ENCODE peak calls at places on chromosomes 5 and 9, in five cellular contexts. One of them, this sample, is unnamed.

GRCh38 chr5:16618138-16618897 is 1.5 kb upstream of the RETREG1 start:
- DNase-seq in LHCN-M2: no peak
- DNase-seq in BJ: no peak
- DNase-seq in cardiac muscle cell: no peak
- DNase-seq in LoVo: no peak
- DNase-seq in this sample: no peak

GRCh38 chr5:102418531-102418930 is 80.3 kb downstream of the SLCO6A1 start:
- DNase-seq in LHCN-M2: no peak
- DNase-seq in BJ: no peak
- DNase-seq in cardiac muscle cell: no peak
- DNase-seq in LoVo: no peak
- DNase-seq in this sample: no peak

GRCh38 chr5:97629281-97629680 is 446.2 kb upstream of the RIOK2 start:
- DNase-seq in LHCN-M2: peak
- DNase-seq in BJ: peak
- DNase-seq in cardiac muscle cell: no peak
- DNase-seq in LoVo: no peak
- DNase-seq in this sample: peak

GRCh38 chr5:107873877-107874276 is 203.1 kb upstream of the EFNA5 start:
- DNase-seq in LHCN-M2: no peak
- DNase-seq in BJ: no peak
- DNase-seq in cardiac muscle cell: no peak
- DNase-seq in LoVo: no peak
- DNase-seq in this sample: no peak

GRCh38 chr5:173816728-173817127 is 71.4 kb upstream of the CPEB4 start:
- DNase-seq in LHCN-M2: no peak
- DNase-seq in BJ: no peak
- DNase-seq in cardiac muscle cell: no peak
- DNase-seq in LoVo: no peak
- DNase-seq in this sample: no peak

GRCh38 chr5:163104496-163104895 is 332.9 kb upstream of the CCNG1 start:
- DNase-seq in LHCN-M2: no peak
- DNase-seq in BJ: no peak
- DNase-seq in cardiac muscle cell: no peak
- DNase-seq in LoVo: peak
- DNase-seq in this sample: no peak

GRCh38 chr5:176865964-176866363 is 33.2 kb downstream of the HK3 start:
- DNase-seq in LHCN-M2: no peak
- DNase-seq in BJ: no peak
- DNase-seq in cardiac muscle cell: no peak
- DNase-seq in LoVo: no peak
- DNase-seq in this sample: no peak

GRCh38 chr5:135107986-135108385 is 74.0 kb upstream of the PITX1 start:
- DNase-seq in LHCN-M2: no peak
- DNase-seq in BJ: no peak
- DNase-seq in cardiac muscle cell: no peak
- DNase-seq in LoVo: no peak
- DNase-seq in this sample: no peak

GRCh38 chr9:109967651-109968331 is 187.8 kb downstream of the PALM2AKAP2 start:
- DNase-seq in LHCN-M2: no peak
- DNase-seq in BJ: no peak
- DNase-seq in cardiac muscle cell: no peak
- DNase-seq in LoVo: no peak
- DNase-seq in this sample: no peak

GRCh38 chr5:67605730-67606585 is 409.4 kb upstream of the CD180 start:
- DNase-seq in LHCN-M2: no peak
- DNase-seq in BJ: no peak
- DNase-seq in cardiac muscle cell: no peak
- DNase-seq in LoVo: no peak
- DNase-seq in this sample: no peak

GRCh38 chr5:71904852-71905251 is 185.8 kb downstream of the CARTPT start:
- DNase-seq in LHCN-M2: no peak
- DNase-seq in BJ: no peak
- DNase-seq in cardiac muscle cell: no peak
- DNase-seq in LoVo: no peak
- DNase-seq in this sample: no peak

GRCh38 chr5:123879071-123879470 is 367.1 kb downstream of the CSNK1G3 start:
- DNase-seq in LHCN-M2: no peak
- DNase-seq in BJ: no peak
- DNase-seq in cardiac muscle cell: peak
- DNase-seq in LoVo: no peak
- DNase-seq in this sample: no peak

This sample was measured in GM03348.